ENCODE peak calls at places on chromosomes 12 and 14, in four cellular contexts. Z is pancreas, W is body of pancreas, T is A673. Y is an unnamed sample.

GRCh38 chr12:46439793-46440511 is 67.4 kb upstream of the SLC38A2 start:
- DNase-seq in Z (no peak), W (no peak), T (peak; percentile 39), Y (no peak)

GRCh38 chr14:51419685-51420084 is 179.6 kb downstream of the TMX1 start:
- DNase-seq in Z (no peak), W (no peak), T (no peak), Y (no peak)

GRCh38 chr12:10226086-10226485 is 13.4 kb downstream of the GABARAPL1 start:
- DNase-seq in Z (no peak), W (no peak), T (no peak), Y (no peak)

GRCh38 chr12:108565976-108566375 is 3.6 kb downstream of the ISCU start:
- DNase-seq in Z (peak; percentile 81), W (peak; percentile 91), T (peak; percentile 89), Y (peak; percentile 89)

GRCh38 chr14:99529899-99530298 is 48.7 kb downstream of the CCNK start:
- DNase-seq in Z (no peak), W (no peak), T (no peak), Y (no peak)

GRCh38 chr12:67916266-67916970 is 72.8 kb upstream of the IFNG-AS1 start:
- DNase-seq in Z (no peak), W (no peak), T (no peak), Y (no peak)

GRCh38 chr12:111412007-111412829 is 6.5 kb downstream of the SH2B3 start:
- DNase-seq in Z (no peak), W (no peak), T (peak; percentile 96), Y (no peak)

GRCh38 chr14:78152246-78153068 is 17.7 kb upstream of the NRXN3 start:
- DNase-seq in Z (no peak), W (no peak), T (peak; percentile 10), Y (no peak)

GRCh38 chr12:78004451-78005093 is 173.9 kb downstream of the NAV3 start:
- DNase-seq in Z (no peak), W (no peak), T (no peak), Y (no peak)

GRCh38 chr14:75578786-75579781 is 664 bp downstream of the FLVCR2 start:
- DNase-seq in Z (no peak), W (no peak), T (no peak), Y (peak; percentile 52)
- TF ChIP-seq CTCF in Z (no peak), W (peak; percentile 34), T (peak; percentile 13), Y (peak; percentile 17)

GRCh38 chr12:65792724-65793123 is 31.6 kb upstream of the HMGA2 start:
- DNase-seq in Z (no peak), W (no peak), T (no peak), Y (no peak)
- H3K4me1 ChIP-seq in Z (no peaks in the 10 kb centered on the region), W (no peaks in the 10 kb centered on the region), T (peaks cover 14% of the 10 kb centered on the region), Y (no peaks in the 10 kb centered on the region)

GRCh38 chr14:102264355-102264754 is 40.6 kb downstream of the MOK start:
- DNase-seq in Z (no peak), W (peak; percentile 39), T (no peak), Y (no peak)
- H3K27ac ChIP-seq in Z (peak overlapping the region; percentile 12), W (peak overlapping the region; percentile 53), T (no peak overlapping the region), Y (peak overlapping the region; percentile 39)

DNA sequence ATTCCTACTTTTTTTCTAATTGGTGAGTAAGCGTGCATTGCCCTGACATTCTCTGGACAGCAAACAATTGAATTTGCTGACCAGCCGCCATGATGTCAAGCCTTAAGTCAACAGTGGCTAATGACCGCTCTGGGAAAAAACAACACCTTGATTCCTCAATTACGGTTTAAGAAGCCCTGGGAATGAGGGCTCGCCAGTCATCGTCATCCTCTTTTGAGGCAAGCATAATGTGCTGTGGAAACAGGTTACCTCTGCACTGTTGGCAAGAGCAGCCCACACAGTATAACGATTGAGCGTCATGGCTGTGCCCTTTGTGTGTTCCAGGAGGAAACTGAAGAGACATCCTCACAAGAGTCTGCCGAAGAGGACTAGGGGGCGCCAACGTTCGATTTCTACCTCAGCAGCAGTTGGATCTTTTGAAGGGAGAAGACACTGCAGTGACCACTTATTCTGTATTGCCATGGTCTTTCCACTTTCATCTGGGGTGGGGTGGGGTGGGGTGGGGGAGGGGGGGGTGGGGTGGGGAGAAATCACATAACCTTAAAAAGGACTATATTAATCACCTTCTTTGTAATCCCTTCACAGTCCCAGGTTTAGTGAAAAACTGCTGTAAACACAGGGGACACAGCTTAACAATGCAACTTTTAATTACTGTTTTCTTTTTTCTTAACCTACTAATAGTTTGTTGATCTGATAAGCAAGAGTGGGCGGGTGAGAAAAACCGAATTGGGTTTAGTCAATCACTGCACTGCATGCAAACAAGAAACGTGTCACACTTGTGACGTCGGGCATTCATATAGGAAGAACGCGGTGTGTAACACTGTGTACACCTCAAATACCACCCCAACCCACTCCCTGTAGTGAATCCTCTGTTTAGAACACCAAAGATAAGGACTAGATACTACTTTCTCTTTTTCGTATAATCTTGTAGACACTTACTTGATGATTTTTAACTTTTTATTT is 138.9 kb downstream of the HMGA2 start:
- DNase-seq in Z (no peak), W (peak; percentile 29), T (peak; percentile 70), Y (no peak)
- TF ChIP-seq CTCF in Z (no peak), W (no peak), T (peak; percentile 64), Y (no peak)

Y was measured in right lobe of liver.